ENCODE peak calls at places on chromosomes 1 and 21, in seven cellular contexts. N, Y, M, K, O, S and Q are unnamed samples.

GRCh38 chr1:155184835-155185782 is 11.5 kb downstream of the TRIM46 start:
- DNase-seq in S (no peak), N (no peak), O (no peak), M (peak), K (peak), Y (no peak), Q (no peak)

GRCh38 chr1:7538033-7538432 is 233.1 kb upstream of the VAMP3 start:
- DNase-seq in S (peak), N (no peak), M (peak), K (no peak), O (no peak), Y (peak), Q (no peak)

GRCh38 chr1:43582162-43582566 is 51.5 kb downstream of the PTPRF start:
- DNase-seq in K (no peak), S (peak), Y (peak), O (no peak), N (no peak), M (no peak), Q (peak)

GRCh38 chr1:170164103-170164763 is 18.5 kb downstream of the NTMT2 start:
- DNase-seq in N (no peak), S (no peak), Y (no peak), O (no peak), M (no peak), K (no peak), Q (no peak)

GRCh38 chr1:8439015-8439702 is 121.2 kb downstream of the SLC45A1 start:
- DNase-seq in Y (peak), M (peak), O (peak), N (peak), S (peak), K (peak), Q (peak)

GRCh38 chr1:106613106-106613505 is 443.4 kb upstream of the PRMT6 start:
- DNase-seq in M (no peak), O (no peak), S (no peak), K (no peak), N (no peak), Y (no peak), Q (no peak)

GRCh38 chr1:180160362-180160761 is 5.7 kb downstream of the QSOX1 start:
- DNase-seq in K (no peak), M (no peak), Y (no peak), O (no peak), S (no peak), N (no peak), Q (no peak)

GRCh38 chr1:160416369-160416768 is 16.0 kb downstream of the VANGL2 start:
- DNase-seq in K (peak), Y (no peak), S (peak), O (no peak), M (no peak), N (no peak), Q (peak)

GRCh38 chr1:9376886-9377333 is 84.2 kb downstream of the SPSB1 start:
- DNase-seq in K (no peak), Y (no peak), M (peak), S (peak), N (no peak), O (peak), Q (no peak)

GRCh38 chr21:41098076-41098475 is 69.9 kb upstream of the BACE2 start:
- DNase-seq in S (no peak), N (no peak), M (no peak), O (no peak), K (no peak), Y (no peak), Q (no peak)

GRCh38 chr1:111417755-111418154 is 9.8 kb downstream of the OVGP1 start:
- DNase-seq in M (no peak), S (no peak), O (peak), K (no peak), N (no peak), Y (no peak), Q (no peak)

GRCh38 chr1:31981976-31982375 is 31.7 kb upstream of the KHDRBS1 start:
- DNase-seq in M (no peak), S (no peak), Y (no peak), N (no peak), O (no peak), K (no peak), Q (no peak)

GRCh38 chr1:2800664-2801045 is 838 bp downstream of the TTC34 start:
- DNase-seq in N (no peak), S (no peak), Y (no peak), O (no peak), M (no peak), K (no peak), Q (no peak)

GRCh38 chr1:100360790-100361232 is 8.5 kb downstream of the CDC14A start:
- DNase-seq in N (peak), O (no peak), Y (peak), K (no peak), M (peak), S (peak), Q (no peak)

GRCh38 chr1:113452921-113453770 is 62.8 kb downstream of the MAGI3 start:
- DNase-seq in Y (peak), M (no peak), S (peak), O (no peak), N (no peak), K (peak), Q (peak)

GRCh38 chr1:206635983-206636354 is 633 bp downstream of the DYRK3 start:
- DNase-seq in N (no peak), M (no peak), Y (no peak), O (no peak), K (no peak), S (peak), Q (peak)

GRCh38 chr1:12015499-12015898 is 3.8 kb upstream of the MIIP start:
- DNase-seq in N (no peak), S (no peak), M (no peak), K (no peak), O (no peak), Y (no peak), Q (no peak)

GRCh38 chr1:216183007-216183406 is 240.2 kb downstream of the USH2A start:
- DNase-seq in O (no peak), M (no peak), N (no peak), K (no peak), S (no peak), Y (peak), Q (peak)

GRCh38 chr1:30885580-30886513 is 22.7 kb downstream of the SDC3 start:
- DNase-seq in K (no peak), M (peak), O (no peak), Y (no peak), S (no peak), N (no peak), Q (no peak)

GRCh38 chr1:217713223-217713622 is 82.1 kb downstream of the SPATA17 start:
- DNase-seq in Y (no peak), N (no peak), S (no peak), K (no peak), M (no peak), O (no peak), Q (peak)

GRCh38 chr1:245953876-245954660 is 553.0 kb downstream of the SMYD3 start:
- DNase-seq in M (no peak), N (no peak), Y (no peak), O (no peak), K (no peak), S (peak), Q (no peak)

GRCh38 chr1:166330096-166330495 is 163.3 kb upstream of the FAM78B start:
- DNase-seq in K (no peak), O (no peak), M (no peak), S (no peak), N (no peak), Y (no peak), Q (no peak)

GRCh38 chr1:16163882-16164820 is 8.3 kb upstream of the EPHA2 start:
- DNase-seq in S (peak), K (no peak), N (no peak), M (no peak), O (no peak), Y (peak), Q (peak)

GRCh38 chr1:2046225-2046917 is 3.8 kb upstream of the PRKCZ start:
- DNase-seq in Y (peak), K (peak), S (peak), O (no peak), M (no peak), N (peak), Q (peak)

GRCh38 chr1:239976130-239976968 is 115.3 kb upstream of the FMN2 start:
- DNase-seq in Y (peak), N (no peak), S (peak), M (no peak), O (peak), K (peak), Q (peak)

GRCh38 chr1:5826601-5827000 is 165.6 kb downstream of the NPHP4 start:
- DNase-seq in K (no peak), O (no peak), M (no peak), Y (no peak), N (no peak), S (no peak), Q (no peak)

GRCh38 chr1:42173155-42173933 is 8.8 kb upstream of the GUCA2A start:
- DNase-seq in K (peak), Y (peak), O (no peak), N (peak), M (peak), S (peak), Q (peak)

GRCh38 chr1:151294748-151295462 is 12.8 kb downstream of the ZNF687 start:
- DNase-seq in N (no peak), S (no peak), Y (no peak), O (no peak), M (no peak), K (no peak), Q (no peak)

GRCh38 chr1:248585266-248585665 is 10.7 kb upstream of the OR2T34 start:
- DNase-seq in Y (no peak), S (no peak), K (no peak), N (no peak), M (no peak), O (no peak), Q (no peak)

GRCh38 chr1:167661527-167662436 is 31.8 kb downstream of the RCSD1 start:
- DNase-seq in S (peak), O (no peak), Y (peak), N (no peak), M (no peak), K (no peak), Q (peak)

GRCh38 chr1:26278835-26279597 is 870 bp upstream of the SH3BGRL3 start:
- DNase-seq in K (no peak), M (no peak), S (peak), O (no peak), N (no peak), Y (no peak), Q (peak)

GRCh38 chr1:200179126-200179780 is 151.7 kb downstream of the NR5A2 start:
- DNase-seq in O (no peak), Y (peak), K (no peak), M (no peak), N (no peak), S (peak), Q (no peak)
- H3K27ac ChIP-seq in O (no peak), Y (peak), K (no peak), M (no peak), N (no peak), S (peak), Q (no peak)

DNA sequence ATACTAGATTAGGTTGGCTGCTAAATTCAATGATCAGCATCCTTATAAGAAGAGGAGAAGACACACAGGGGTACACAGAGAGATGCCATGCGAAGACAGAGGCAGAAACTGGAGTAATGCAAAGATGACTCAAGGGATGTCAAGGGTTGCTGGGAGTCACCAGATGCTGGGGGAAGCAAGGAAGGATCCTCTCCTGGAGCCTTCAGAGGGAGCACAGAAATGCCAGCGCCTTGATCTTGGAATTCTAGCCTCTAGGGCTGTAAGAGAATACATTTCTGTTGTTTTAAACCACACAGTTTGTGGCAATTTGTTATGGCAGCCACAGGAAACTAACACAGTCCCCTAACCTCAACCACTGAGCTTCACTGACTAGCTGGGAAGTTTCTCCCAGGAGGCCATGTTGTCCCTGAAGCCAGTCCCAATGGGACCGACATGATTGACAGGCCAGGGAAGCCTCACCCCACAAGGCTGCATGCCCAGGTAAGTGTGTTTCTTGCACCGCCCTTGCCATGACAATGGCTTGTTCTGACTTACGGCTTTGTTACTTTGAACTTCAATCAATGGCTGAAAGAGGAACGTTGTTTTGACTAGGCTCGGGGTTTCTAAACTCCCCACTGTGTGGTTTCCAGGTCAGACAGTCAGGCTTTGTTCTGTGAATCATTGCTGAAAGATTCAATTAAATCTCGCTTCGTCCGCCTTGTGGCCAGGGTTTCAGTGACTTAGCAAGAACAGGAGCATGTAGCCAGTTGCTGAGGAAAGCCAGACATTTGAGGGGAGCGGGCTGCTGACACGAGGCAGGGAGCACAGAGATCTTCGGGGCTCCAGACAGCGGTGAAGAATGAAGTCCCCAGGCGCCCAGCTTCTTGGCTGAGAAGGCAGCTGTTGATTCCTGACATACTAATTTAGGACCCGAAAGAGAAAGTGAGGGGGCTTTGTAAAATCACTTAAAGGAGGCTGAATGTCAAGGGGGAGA is 62.3 kb downstream of the RUNX1 start:
- DNase-seq in K (no peak), O (no peak), S (no peak), M (no peak), N (no peak), Y (peak), Q (no peak)
- TF ChIP-seq CTCF in K (peak), O (no peak), S (no peak), M (no peak), N (no peak), Y (peak), Q (no peak)

DNA sequence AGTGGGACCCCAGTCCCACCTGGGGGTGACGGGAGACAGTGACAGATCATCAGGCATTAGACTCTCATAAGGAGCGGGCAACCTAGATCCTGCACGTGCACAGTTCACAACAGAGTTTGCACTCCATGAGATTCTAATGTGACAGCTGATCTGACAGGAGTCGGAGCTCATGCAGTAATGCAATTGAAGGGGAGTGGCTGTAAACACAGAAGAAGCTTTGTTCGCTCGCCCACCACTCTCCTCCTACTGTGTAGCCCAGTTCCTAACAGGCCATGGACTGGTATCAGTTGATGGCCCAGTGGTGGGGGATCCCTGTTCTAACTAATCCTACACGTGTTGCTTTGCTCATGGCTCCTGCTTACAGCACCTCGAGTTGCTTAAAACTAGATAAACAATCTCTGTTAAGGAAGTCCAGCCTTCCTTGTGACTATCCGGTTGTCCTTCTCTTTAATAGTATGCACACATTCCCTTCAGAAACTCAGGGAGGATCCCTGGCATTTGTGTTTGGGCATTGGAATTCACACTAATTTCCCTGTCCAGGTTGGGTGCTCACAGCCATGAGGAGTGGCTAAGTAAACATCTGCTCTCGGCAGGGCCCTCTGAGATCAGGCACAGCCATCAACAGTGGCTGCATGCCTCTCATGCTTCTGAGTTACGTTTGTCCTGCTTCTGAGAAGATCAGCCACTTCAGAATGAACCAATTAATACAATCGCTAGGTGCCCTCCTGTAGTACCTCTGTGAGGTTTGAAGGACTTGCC is 21.1 kb upstream of the F3 start:
- DNase-seq in N (no peak), Y (no peak), M (no peak), O (no peak), S (no peak), K (no peak), Q (no peak)
- H3K27ac ChIP-seq in N (no peak), Y (no peak), M (no peak), O (no peak), S (no peak), K (no peak), Q (no peak)

DNA sequence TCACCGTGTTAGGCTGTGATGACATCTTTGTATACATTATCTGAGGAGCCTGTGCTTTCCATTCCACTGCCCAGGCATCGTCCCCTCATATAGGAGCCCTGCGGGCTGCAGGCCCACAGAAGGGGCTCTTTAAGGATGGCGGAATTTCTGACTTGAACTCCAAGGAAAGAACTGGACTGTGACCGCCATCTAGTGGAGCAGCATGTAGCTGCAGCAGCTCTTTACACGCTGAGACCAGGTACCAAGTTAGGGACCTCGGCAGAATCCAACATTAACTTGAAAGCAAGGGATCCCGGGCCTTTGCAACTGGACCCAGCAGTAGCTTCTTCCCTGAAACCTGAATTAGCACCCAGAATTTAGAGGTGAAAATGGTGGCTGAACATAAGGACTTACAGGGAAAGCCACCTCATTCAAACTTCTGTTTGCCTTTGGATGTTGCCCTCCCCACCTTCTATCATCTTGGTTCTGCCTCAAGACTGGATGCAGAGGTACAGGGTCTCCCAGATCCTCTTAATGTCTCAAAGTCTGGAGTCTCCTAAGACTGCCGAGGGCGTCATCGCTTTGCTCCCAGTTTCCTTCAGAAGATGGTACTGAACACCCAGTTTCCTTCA is 140.5 kb downstream of the ZSCAN20 start:
- DNase-seq in M (no peak), Y (peak), K (peak), S (peak), N (peak), O (peak), Q (peak)
- TF ChIP-seq CTCF in M (peak), Y (peak), K (peak), S (peak), N (peak), O (peak), Q (peak)

GRCh38 chr1:61005572-61006386 is 76.6 kb upstream of the NFIA start:
- DNase-seq in M (no peak), Y (no peak), K (no peak), O (no peak), S (no peak), N (no peak), Q (no peak)
- H3K27ac ChIP-seq in M (no peak), Y (no peak), K (no peak), O (no peak), S (no peak), N (no peak), Q (no peak)

GRCh38 chr1:56975446-56975845 is 9.6 kb upstream of the C8B start:
- DNase-seq in M (no peak), Y (no peak), S (no peak), K (no peak), O (no peak), N (no peak), Q (no peak)

GRCh38 chr1:56973898-56974752 is 8.3 kb upstream of the C8B start:
- DNase-seq in M (no peak), S (no peak), Y (no peak), K (no peak), N (no peak), O (no peak), Q (no peak)

GRCh38 chr1:56978819-56979218 is 13.0 kb upstream of the C8B start:
- DNase-seq in Y (no peak), M (no peak), N (no peak), S (no peak), O (no peak), K (no peak), Q (no peak)

GRCh38 chr1:56972971-56973370 is 7.2 kb upstream of the C8B start:
- DNase-seq in N (no peak), M (no peak), S (no peak), O (peak), K (no peak), Y (no peak), Q (no peak)

GRCh38 chr1:56977910-56978309 is 12.1 kb upstream of the C8B start:
- DNase-seq in Y (no peak), K (no peak), S (no peak), O (no peak), M (no peak), N (no peak), Q (no peak)
- TF ChIP-seq CTCF in Y (no peak), K (no peak), S (no peak), O (no peak), M (no peak), N (no peak), Q (no peak)

GRCh38 chr1:201606581-201606980 is 67.7 kb downstream of the NAV1 start:
- DNase-seq in N (no peak), Y (no peak), S (no peak), K (no peak), O (no peak), M (no peak), Q (no peak)
- H3K27ac ChIP-seq in N (no peak), Y (no peak), S (no peak), K (no peak), O (no peak), M (no peak), Q (no peak)

DNA sequence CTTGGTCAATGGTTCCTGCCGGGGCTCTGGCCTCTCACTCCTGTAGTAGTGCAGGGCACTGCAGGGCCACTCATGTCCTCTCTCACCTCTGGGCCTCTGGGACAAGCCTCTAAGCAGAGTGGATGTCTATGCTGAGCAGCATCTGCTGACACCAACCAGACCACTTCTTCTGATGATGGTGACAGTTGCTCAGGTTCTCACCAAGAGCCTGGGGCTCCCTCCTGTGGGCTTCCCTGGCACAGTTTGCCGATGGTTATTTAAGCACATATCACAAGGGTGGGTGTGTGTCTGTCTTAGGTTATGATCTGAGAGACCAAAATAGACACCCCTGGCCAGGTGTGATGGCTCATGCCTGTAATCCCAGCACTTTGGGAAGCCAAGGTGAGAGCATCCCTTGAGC is 17.4 kb upstream of the GPR137B start:
- DNase-seq in Y (no peak), O (no peak), S (no peak), M (no peak), K (no peak), N (no peak), Q (no peak)
- TF ChIP-seq CTCF in Y (peak), O (no peak), S (no peak), M (no peak), K (no peak), N (no peak), Q (no peak)

GRCh38 chr21:33202464-33203363 is 27.0 kb upstream of the IFNAR2 start:
- DNase-seq in O (peak), K (no peak), Y (no peak), M (no peak), N (no peak), S (no peak), Q (no peak)

GRCh38 chr21:33206771-33207290 is 22.9 kb upstream of the IFNAR2 start:
- DNase-seq in N (peak), K (no peak), S (no peak), O (peak), Y (no peak), M (no peak), Q (no peak)

GRCh38 chr21:33205476-33205875 is 24.3 kb upstream of the IFNAR2 start:
- DNase-seq in Y (no peak), S (no peak), O (peak), M (no peak), K (no peak), N (no peak), Q (no peak)

GRCh38 chr21:33201945-33202344 is 27.8 kb upstream of the IFNAR2 start:
- DNase-seq in O (peak), N (no peak), S (no peak), Y (no peak), M (no peak), K (no peak), Q (no peak)

GRCh38 chr21:33203371-33203724 is 26.4 kb upstream of the IFNAR2 start:
- DNase-seq in N (no peak), M (no peak), Y (no peak), O (peak), S (no peak), K (no peak), Q (no peak)
- H3K27ac ChIP-seq in N (no peak), M (peak), Y (peak), O (peak), S (no peak), K (no peak), Q (peak)